ENCODE peak calls at places on chromosomes 7 and 10, in seven cellular contexts. O is sigmoid colon, W is A549, D is H1, N is transverse colon, P is stomach, F is ovary. K is an unnamed sample.

GRCh38 chr7:64990216-64990615 is 620 bp downstream of the ZNF117 start:
- DNase-seq in P (no peak), W (no peak), O (no peak), N (no peak), F (no peak), D (no peak), K (no peak)

GRCh38 chr10:131210181-131210580 is 101.3 kb downstream of the TCERG1L start:
- DNase-seq in F (no peak), N (no peak), W (no peak), D (no peak), P (peak; percentile 9), O (no peak), K (no peak)

GRCh38 chr7:117448655-117449054 is 21.4 kb upstream of the ASZ1 start:
- DNase-seq in O (no peak), N (no peak), F (no peak), D (no peak), W (no peak), P (no peak), K (no peak)

GRCh38 chr10:33722067-33722466 is 387.6 kb upstream of the NRP1 start:
- DNase-seq in F (no peak), O (no peak), D (no peak), P (no peak), W (no peak), N (no peak), K (no peak)

GRCh38 chr7:140746751-140747150 is 50.2 kb downstream of the NDUFB2 start:
- DNase-seq in N (no peak), F (no peak), D (no peak), P (no peak), W (no peak), O (no peak), K (no peak)

GRCh38 chr10:117924820-117925219 is 121.9 kb downstream of the RAB11FIP2 start:
- DNase-seq in P (no peak), O (no peak), F (no peak), W (no peak), N (no peak), D (no peak), K (no peak)

GRCh38 chr10:78602201-78602917 is 466.4 kb upstream of the ZMIZ1 start:
- DNase-seq in P (no peak), N (no peak), O (no peak), F (no peak), D (no peak), W (no peak), K (no peak)

GRCh38 chr10:14953452-14954000 is 370 bp downstream of the DCLRE1C start:
- DNase-seq in W (peak; percentile 57), N (peak; percentile 61), P (peak; percentile 51), F (no peak), O (peak; percentile 77), D (no peak), K (peak; percentile 28)

GRCh38 chr10:71004176-71004575 is 115.8 kb upstream of the PCBD1 start:
- DNase-seq in W (no peak), P (no peak), N (no peak), F (no peak), D (no peak), O (no peak), K (no peak)

GRCh38 chr7:74454059-74454947 is 597 bp downstream of the GTF2IRD1 start:
- DNase-seq in O (peak; percentile 72), P (no peak), F (peak; percentile 62), D (no peak), N (no peak), W (no peak), K (no peak)

GRCh38 chr7:141551080-141551772 is at the start of gene AGK:
- DNase-seq in D (peak; percentile 43), O (peak; percentile 81), W (peak; percentile 76), F (peak; percentile 85), N (peak; percentile 69), P (peak; percentile 69), K (peak; percentile 32)

GRCh38 chr10:14532473-14533251 is 201.9 kb upstream of the FRMD4A start:
- DNase-seq in F (no peak), O (no peak), P (no peak), D (no peak), N (peak; percentile 68), W (peak; percentile 60), K (no peak)

GRCh38 chr7:159095979-159096411 is 48.7 kb downstream of the VIPR2 start:
- DNase-seq in P (peak; percentile 20), N (peak; percentile 5), W (no peak), D (no peak), O (peak; percentile 57), F (no peak), K (no peak)

GRCh38 chr10:43998021-43998809 is 349.5 kb upstream of the ZNF32 start:
- DNase-seq in O (no peak), W (no peak), N (no peak), D (no peak), F (no peak), P (no peak), K (no peak)

GRCh38 chr7:133973710-133974109 is 153.4 kb upstream of the LRGUK start:
- DNase-seq in F (no peak), P (no peak), O (no peak), N (no peak), W (no peak), D (no peak), K (no peak)

GRCh38 chr7:144835166-144835611 is 664 bp downstream of the TPK1 start:
- DNase-seq in F (peak; percentile 51), W (peak; percentile 20), O (peak; percentile 70), P (peak; percentile 35), N (peak; percentile 63), D (no peak), K (no peak)

GRCh38 chr7:32036557-32036956 is 33.6 kb downstream of the PDE1C start:
- DNase-seq in N (no peak), D (no peak), P (no peak), F (no peak), O (no peak), W (no peak), K (no peak)

GRCh38 chr10:6678211-6678803 is 98.2 kb upstream of the PRKCQ start:
- DNase-seq in D (no peak), N (peak; percentile 55), P (peak; percentile 56), W (peak; percentile 44), O (no peak), F (peak; percentile 42), K (no peak)

GRCh38 chr10:29947701-29948060 is 111.7 kb downstream of the JCAD start:
- DNase-seq in O (no peak), D (no peak), F (no peak), W (no peak), N (no peak), P (no peak), K (no peak)

GRCh38 chr7:76216683-76217082 is 15.0 kb downstream of the SRRM3 start:
- DNase-seq in O (no peak), P (no peak), D (no peak), W (no peak), N (no peak), F (no peak), K (no peak)
- TF ChIP-seq EP300 in O (no peak), P (no peak), D (no peak), W (no peak), N (no peak), F (no peak), K (no peak)

GRCh38 chr7:100611983-100612729 is at the start of gene MOSPD3:
- DNase-seq in W (peak; percentile 100), F (peak; percentile 99), O (peak; percentile 100), D (peak; percentile 98), N (peak; percentile 99), P (peak; percentile 99), K (peak; percentile 98)
- H3K4me3 ChIP-seq in W (peak within 1 kb of the TSS; percentile 67), F (peak within 1 kb of the TSS; percentile 48), O (peak within 1 kb of the TSS; percentile 91), D (peak within 1 kb of the TSS; percentile 77), N (peak within 1 kb of the TSS; percentile 65), P (peak within 1 kb of the TSS; percentile 89), K (peak within 1 kb of the TSS; percentile 53)

DNA sequence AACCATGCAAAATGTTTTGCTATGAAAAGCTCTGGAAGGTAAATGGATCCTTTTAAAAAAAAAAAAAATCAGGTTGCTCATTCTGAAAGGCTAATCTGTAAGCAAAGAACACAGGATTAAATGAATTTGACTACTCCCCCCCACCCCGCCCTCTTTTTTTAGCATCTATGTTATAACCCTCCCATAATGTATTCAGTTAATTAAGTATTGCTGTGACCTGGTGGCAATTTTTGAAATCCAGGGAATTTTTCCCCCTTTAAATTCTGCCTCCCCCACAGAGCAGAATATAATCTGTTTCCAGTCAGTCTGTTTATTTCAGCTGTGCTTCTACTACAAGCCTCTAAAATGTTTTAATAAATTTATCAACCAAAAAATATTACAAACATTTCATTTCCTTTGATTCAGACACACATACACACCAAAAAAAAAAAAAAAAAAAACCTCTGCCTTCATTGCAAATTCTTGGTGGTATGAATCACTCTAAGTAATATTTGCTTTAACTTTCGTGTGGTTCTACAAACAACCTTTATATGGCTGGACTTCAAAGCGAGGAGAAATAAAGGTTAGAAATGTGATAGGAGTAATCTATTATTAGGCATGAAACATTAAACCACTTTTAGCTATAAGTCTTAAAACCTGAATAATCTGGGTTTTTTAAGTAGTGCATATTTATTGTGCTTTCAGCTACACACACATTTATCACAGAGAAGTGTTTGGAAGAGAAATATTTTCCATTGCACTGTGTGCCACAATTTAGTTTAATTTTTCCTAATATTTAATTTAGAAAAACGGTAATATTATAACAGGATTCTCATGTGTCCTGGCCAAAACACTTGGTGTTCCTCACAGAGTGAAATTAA is 64.4 kb upstream of the ARID5B start:
- DNase-seq in F (no peak), P (no peak), D (no peak), W (peak; percentile 47), O (no peak), N (no peak), K (no peak)
- TF ChIP-seq EP300 in F (no peak), P (no peak), D (no peak), W (no peak), O (no peak), N (no peak), K (no peak)

GRCh38 chr7:100475549-100475948 is 3.5 kb downstream of the TSC22D4 start:
- DNase-seq in P (no peak), D (no peak), W (no peak), O (no peak), N (no peak), F (no peak), K (peak; percentile 72)

GRCh38 chr7:100472121-100472851 is 6.7 kb downstream of the TSC22D4 start:
- DNase-seq in D (no peak), P (no peak), N (peak; percentile 38), W (no peak), O (no peak), F (no peak), K (no peak)

GRCh38 chr7:100476108-100476780 is 2.8 kb downstream of the TSC22D4 start:
- DNase-seq in O (no peak), D (no peak), W (no peak), N (no peak), P (no peak), F (no peak), K (no peak)

GRCh38 chr7:100471021-100471420 is 7.0 kb upstream of the SPACDR start:
- DNase-seq in W (no peak), O (no peak), N (no peak), P (no peak), D (no peak), F (no peak), K (no peak)

DNA sequence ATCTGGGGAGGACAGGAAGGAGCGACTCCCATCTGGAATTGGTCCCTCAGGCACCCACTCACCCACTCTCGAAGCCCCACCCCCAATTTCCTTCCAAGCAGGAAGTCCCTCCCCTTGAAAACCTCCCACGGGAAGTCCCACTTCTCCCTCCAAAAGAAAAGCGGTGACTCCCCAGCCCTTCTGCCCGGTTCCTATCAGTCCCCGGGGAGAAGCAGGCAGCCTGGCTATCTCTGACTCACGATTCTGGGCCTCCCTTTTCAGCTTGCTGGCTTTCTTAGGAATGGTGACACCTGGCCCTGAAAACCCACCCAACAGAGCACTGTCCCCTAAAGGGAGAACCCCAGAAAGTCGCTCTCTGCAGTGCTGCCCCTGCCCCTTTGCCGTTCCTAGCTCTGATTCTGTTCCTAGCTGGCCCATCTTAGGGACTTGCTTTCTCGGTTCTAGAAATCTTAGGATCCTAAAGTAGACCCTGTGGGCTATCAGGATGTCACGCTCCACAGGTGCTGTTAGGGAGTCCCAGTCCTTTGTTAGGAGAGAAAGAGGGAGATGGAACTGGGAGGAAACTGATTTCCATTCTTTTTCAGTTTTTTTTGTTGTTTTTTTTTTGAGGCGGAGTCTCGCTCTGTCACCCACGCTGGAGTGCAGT is 6.0 kb downstream of the TSC22D4 start:
- DNase-seq in N (no peak), D (no peak), P (no peak), O (no peak), W (no peak), F (peak; percentile 37), K (no peak)
- H3K4me3 ChIP-seq in N (no peak overlapping the region), D (no peak overlapping the region), P (no peak overlapping the region), O (no peak overlapping the region), W (no peak overlapping the region), F (no peak overlapping the region), K (no peak overlapping the region)